ENCODE peak calls at places on chromosome 13, in seven cellular contexts. V is lower leg skin; J is CD4-positive, alpha-beta T cell; B is RWPE1; M is B cell; F is AG04449; P is cardiac muscle cell. Z is an unnamed sample.

GRCh38 chr13:49371943-49372636 is 71.8 kb downstream of the CAB39L start:
- DNase-seq in V (no peak), J (no peak), B (no peak), M (peak; percentile 14), F (no peak), P (no peak), Z (no peak)

GRCh38 chr13:74093691-74094090 is 40.5 kb downstream of the KLF12 start:
- DNase-seq in V (no peak), J (no peak), B (no peak), M (no peak), F (no peak), P (no peak), Z (no peak)

GRCh38 chr13:41652735-41653361 is 195.5 kb downstream of the RGCC start:
- DNase-seq in V (no peak), J (no peak), B (peak; percentile 41), M (peak; percentile 34), F (no peak), P (peak; percentile 76), Z (no peak)

GRCh38 chr13:35566340-35566739 is 89.9 kb upstream of the MAB21L1 start:
- DNase-seq in V (no peak), J (no peak), B (no peak), M (no peak), F (no peak), P (peak; percentile 16), Z (no peak)

GRCh38 chr13:49603318-49603717 is 18.0 kb upstream of the RCBTB1 start:
- DNase-seq in V (no peak), J (no peak), B (no peak), M (no peak), F (no peak), P (no peak), Z (no peak)

GRCh38 chr13:70407486-70407885 is 299.2 kb upstream of the KLHL1 start:
- DNase-seq in V (no peak), J (no peak), B (no peak), M (no peak), F (no peak), P (no peak), Z (no peak)

GRCh38 chr13:33167521-33167920 is 118.0 kb downstream of the STARD13 start:
- DNase-seq in V (no peak), J (no peak), B (no peak), M (no peak), F (no peak), P (no peak), Z (no peak)

GRCh38 chr13:45249662-45250061 is 48.8 kb upstream of the KCTD4 start:
- DNase-seq in V (no peak), J (no peak), B (no peak), M (no peak), F (no peak), P (no peak), Z (no peak)

GRCh38 chr13:103255587-103256301 is 189.5 kb upstream of the SLC10A2 start:
- DNase-seq in V (no peak), J (no peak), B (no peak), M (no peak), F (no peak), P (no peak), Z (no peak)

GRCh38 chr13:111177081-111177711 is 62.1 kb downstream of the ARHGEF7 start:
- DNase-seq in V (peak; percentile 39), J (peak; percentile 52), B (no peak), M (peak; percentile 55), F (no peak), P (peak; percentile 84), Z (no peak)

GRCh38 chr13:48727252-48728011 is 73.7 kb downstream of the CYSLTR2 start:
- DNase-seq in V (no peak), J (no peak), B (no peak), M (no peak), F (no peak), P (peak; percentile 69), Z (no peak)

GRCh38 chr13:76512676-76513277 is 373.4 kb downstream of the KCTD12 start:
- DNase-seq in V (no peak), J (no peak), B (peak; percentile 36), M (no peak), F (no peak), P (peak; percentile 76), Z (no peak)

GRCh38 chr13:72025836-72026235 is 158.8 kb upstream of the DACH1 start:
- DNase-seq in V (no peak), J (no peak), B (no peak), M (no peak), F (no peak), P (no peak), Z (no peak)

GRCh38 chr13:79241697-79242096 is 164.4 kb downstream of the RBM26 start:
- DNase-seq in V (no peak), J (no peak), B (no peak), M (no peak), F (no peak), P (no peak), Z (no peak)

GRCh38 chr13:84609716-84610115 is 727.4 kb upstream of the SLITRK1 start:
- DNase-seq in V (no peak), J (no peak), B (peak; percentile 8), M (no peak), F (no peak), P (peak; percentile 7), Z (no peak)

GRCh38 chr13:37136187-37136586 is 30.7 kb upstream of the CSNK1A1L start:
- DNase-seq in V (no peak), J (no peak), B (no peak), M (no peak), F (no peak), P (no peak), Z (no peak)

GRCh38 chr13:111385182-111385857 is 64.9 kb downstream of the TEX29 start:
- DNase-seq in V (no peak), J (peak; percentile 17), B (no peak), M (no peak), F (no peak), P (no peak), Z (no peak)

GRCh38 chr13:88895261-88895941 is 1224.2 kb downstream of the SLITRK5 start:
- DNase-seq in V (no peak), J (no peak), B (no peak), M (no peak), F (no peak), P (no peak), Z (no peak)

GRCh38 chr13:67841071-67841470 is 610.9 kb upstream of the PCDH9 start:
- DNase-seq in V (no peak), J (no peak), B (no peak), M (no peak), F (no peak), P (no peak), Z (no peak)
- TF ChIP-seq CTCF in V (no peak), J (no peak), B (no peak), M (no peak), F (no peak), P (no peak), Z (no peak)

GRCh38 chr13:28373803-28374202 is 121.1 kb downstream of the FLT1 start:
- DNase-seq in V (no peak), J (no peak), B (no peak), M (no peak), F (no peak), P (no peak), Z (no peak)

GRCh38 chr13:28375250-28375930 is 119.5 kb downstream of the FLT1 start:
- DNase-seq in V (no peak), J (no peak), B (no peak), M (no peak), F (no peak), P (no peak), Z (no peak)

GRCh38 chr13:28379371-28380083 is 115.4 kb downstream of the FLT1 start:
- DNase-seq in V (no peak), J (no peak), B (no peak), M (no peak), F (no peak), P (no peak), Z (no peak)

GRCh38 chr13:28380319-28380718 is 114.6 kb downstream of the FLT1 start:
- DNase-seq in V (no peak), J (no peak), B (no peak), M (no peak), F (no peak), P (no peak), Z (no peak)

GRCh38 chr13:28376604-28377003 is 118.3 kb downstream of the FLT1 start:
- DNase-seq in V (no peak), J (no peak), B (no peak), M (no peak), F (no peak), P (no peak), Z (no peak)
- TF ChIP-seq CTCF in V (no peak), J (no peak), B (no peak), M (no peak), F (no peak), P (no peak), Z (no peak)

DNA sequence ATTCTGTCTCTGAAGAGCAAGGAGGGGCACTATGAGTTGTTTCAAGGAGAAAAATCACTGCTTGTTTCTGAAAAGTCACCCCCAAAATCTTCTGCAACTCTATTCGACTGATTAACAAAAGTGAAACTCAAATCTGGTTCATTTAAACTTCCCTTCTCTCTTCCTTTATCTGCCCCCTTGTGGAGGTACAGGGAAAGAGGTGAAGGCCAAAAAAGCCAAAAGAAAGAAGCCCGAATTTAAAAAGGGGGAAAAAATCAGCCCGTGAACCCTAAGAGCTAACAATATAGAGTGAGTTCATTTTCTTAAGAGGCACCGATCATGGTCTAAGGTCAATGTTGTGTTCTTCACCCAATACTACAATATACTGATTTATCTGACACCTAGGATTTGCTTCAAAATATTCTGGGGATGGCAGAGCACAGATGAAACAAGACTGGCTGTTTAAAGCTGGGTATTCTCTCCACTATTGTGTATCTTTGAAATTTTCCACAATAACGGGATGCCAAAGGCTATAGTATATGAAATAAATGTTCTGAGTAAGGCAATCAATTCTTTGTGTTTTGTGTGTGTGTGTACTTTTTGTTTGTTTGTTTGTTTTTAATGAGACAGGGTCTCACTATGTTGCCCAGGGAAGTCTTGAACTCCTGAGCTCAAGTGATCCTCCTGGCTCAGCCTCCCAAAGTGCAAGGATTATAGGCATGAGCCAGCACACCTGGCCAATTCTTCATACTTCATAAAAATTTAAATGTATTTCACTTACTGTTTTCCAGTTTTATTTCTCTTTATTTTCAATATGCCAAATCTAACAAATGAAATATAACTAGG is 55.0 kb upstream of the EEF1AKMT1 start:
- DNase-seq in V (no peak), J (no peak), B (peak; percentile 45), M (peak; percentile 71), F (no peak), P (peak; percentile 70), Z (no peak)
- TF ChIP-seq CTCF in V (no peak), J (peak; percentile 79), B (peak; percentile 85), M (peak; percentile 81), F (peak; percentile 62), P (peak; percentile 86), Z (peak; percentile 82)

GRCh38 chr13:109744512-109745051 is 41.8 kb downstream of the IRS2 start:
- DNase-seq in V (no peak), J (no peak), B (no peak), M (no peak), F (no peak), P (peak; percentile 96), Z (no peak)

GRCh38 chr13:109745702-109746101 is 40.7 kb downstream of the IRS2 start:
- DNase-seq in V (no peak), J (no peak), B (no peak), M (no peak), F (no peak), P (no peak), Z (no peak)

GRCh38 chr13:109741966-109742365 is 44.4 kb downstream of the IRS2 start:
- DNase-seq in V (no peak), J (no peak), B (no peak), M (no peak), F (no peak), P (no peak), Z (no peak)

GRCh38 chr13:109745060-109745459 is 41.3 kb downstream of the IRS2 start:
- DNase-seq in V (no peak), J (no peak), B (no peak), M (no peak), F (no peak), P (no peak), Z (no peak)

GRCh38 chr13:109743706-109744453 is 42.5 kb downstream of the IRS2 start:
- DNase-seq in V (no peak), J (no peak), B (peak; percentile 88), M (no peak), F (no peak), P (peak; percentile 84), Z (no peak)
- TF ChIP-seq CTCF in V (no peak), J (no peak), B (no peak), M (no peak), F (no peak), P (peak; percentile 19), Z (no peak)

Z was measured in progenitor cell of endocrine pancreas.